ENCODE peak calls at places on chromosomes 4 and X, in six cellular contexts. T is GM12878, D is K562, W is H1, S is HCT116, Q is HepG2. G is an unnamed sample.

GRCh38 chr4:177005801-177006230 is 213.1 kb upstream of the VEGFC start:
- DNase-seq in Q (no peak), S (no peak), D (no peak), W (no peak), T (no peak), G (no peak)

GRCh38 chrX:15299945-15300851 is 15.2 kb downstream of the ASB11 start:
- DNase-seq in D (peak), T (no peak), W (no peak), S (no peak), Q (peak), G (no peak)

GRCh38 chrX:2500681-2501151 is at the start of the genes DHRSX and ZBED1:
- DNase-seq in W (no peak), T (no peak), D (peak), Q (no peak), S (no peak), G (no peak)

GRCh38 chr4:23368081-23368697 is 521.7 kb downstream of the PPARGC1A start:
- DNase-seq in S (no peak), T (no peak), D (peak), Q (peak), W (peak), G (no peak)

GRCh38 chr4:4666187-4666586 is 124.3 kb upstream of the STX18 start:
- DNase-seq in Q (no peak), W (no peak), D (no peak), T (no peak), S (no peak), G (no peak)

GRCh38 chr4:4854649-4855292 is 4.7 kb upstream of the MSX1 start:
- DNase-seq in D (no peak), T (no peak), W (no peak), Q (no peak), S (no peak), G (no peak)

GRCh38 chr4:60724623-60725022 is 475.5 kb upstream of the ADGRL3 start:
- DNase-seq in S (no peak), D (no peak), T (no peak), Q (no peak), W (no peak), G (no peak)

GRCh38 chr4:92387459-92388069 is 83.8 kb downstream of the GRID2 start:
- DNase-seq in D (peak), T (peak), S (peak), Q (peak), W (peak), G (peak)

GRCh38 chr4:187357861-187358260 is 634.2 kb upstream of the FAT1 start:
- DNase-seq in W (no peak), D (no peak), T (no peak), Q (no peak), S (no peak), G (no peak)

GRCh38 chr4:100421356-100421978 is 96.4 kb downstream of the EMCN start:
- DNase-seq in D (no peak), W (no peak), Q (peak), S (peak), T (no peak), G (no peak)

GRCh38 chr4:90226734-90227133 is 99.5 kb downstream of the CCSER1 start:
- DNase-seq in W (no peak), S (no peak), D (no peak), T (no peak), Q (no peak), G (no peak)

GRCh38 chrX:19758536-19758935 is 128.9 kb downstream of the SH3KBP1 start:
- DNase-seq in T (no peak), D (no peak), Q (peak), W (no peak), S (no peak), G (no peak)

GRCh38 chr4:3724319-3725231 is 41.6 kb upstream of the ADRA2C start:
- DNase-seq in D (no peak), Q (no peak), W (no peak), T (no peak), S (no peak), G (no peak)

GRCh38 chrX:151700581-151700980 is 5.3 kb downstream of the PRRG3 start:
- DNase-seq in D (no peak), T (no peak), Q (no peak), W (no peak), S (no peak), G (no peak)

GRCh38 chr4:77852892-77853495 is 9.6 kb upstream of the MRPL1 start:
- DNase-seq in W (no peak), Q (no peak), T (peak), S (no peak), D (no peak), G (no peak)

GRCh38 chr4:8099981-8100464 is 58.6 kb downstream of the ABLIM2 start:
- DNase-seq in Q (no peak), S (no peak), T (no peak), D (no peak), W (no peak), G (no peak)

GRCh38 chr4:76611611-76612010 is 176.6 kb downstream of the SHROOM3 start:
- DNase-seq in T (no peak), Q (no peak), D (no peak), W (no peak), S (no peak), G (no peak)

GRCh38 chr4:3406021-3406420 is 35.7 kb upstream of the HGFAC start:
- DNase-seq in T (no peak), S (no peak), W (no peak), D (no peak), Q (no peak), G (no peak)

GRCh38 chr4:146443525-146443924 is 78.2 kb downstream of the SLC10A7 start:
- DNase-seq in Q (no peak), T (no peak), D (no peak), S (no peak), W (no peak), G (no peak)

GRCh38 chr4:143286058-143286457 is 50.6 kb upstream of the GAB1 start:
- DNase-seq in S (no peak), W (no peak), Q (no peak), D (no peak), T (no peak), G (no peak)

GRCh38 chr4:143286733-143287570 is 49.7 kb upstream of the GAB1 start:
- DNase-seq in S (no peak), D (no peak), Q (no peak), W (no peak), T (no peak), G (no peak)

GRCh38 chr4:143282170-143282760 is 54.4 kb upstream of the GAB1 start:
- DNase-seq in Q (no peak), T (no peak), W (no peak), S (no peak), D (no peak), G (no peak)

GRCh38 chr4:143287571-143287923 is 49.1 kb upstream of the GAB1 start:
- DNase-seq in S (no peak), W (no peak), D (no peak), T (no peak), Q (no peak), G (no peak)

GRCh38 chr4:143281507-143282169 is 55.0 kb upstream of the GAB1 start:
- DNase-seq in W (no peak), T (no peak), S (no peak), D (no peak), Q (no peak), G (no peak)
- TF ChIP-seq ZNF274 in W (no peak), T (no peak), S (no peak), D (no peak), Q (no peak), G (no peak)

GRCh38 chrX:44903107-44903506 is 30.1 kb downstream of the KDM6A start:
- DNase-seq in D (peak), Q (peak), W (no peak), S (peak), T (no peak), G (no peak)
- TF ChIP-seq ZNF274 in D (no peak), Q (no peak), W (no peak), S (no peak), T (no peak), G (no peak)

DNA sequence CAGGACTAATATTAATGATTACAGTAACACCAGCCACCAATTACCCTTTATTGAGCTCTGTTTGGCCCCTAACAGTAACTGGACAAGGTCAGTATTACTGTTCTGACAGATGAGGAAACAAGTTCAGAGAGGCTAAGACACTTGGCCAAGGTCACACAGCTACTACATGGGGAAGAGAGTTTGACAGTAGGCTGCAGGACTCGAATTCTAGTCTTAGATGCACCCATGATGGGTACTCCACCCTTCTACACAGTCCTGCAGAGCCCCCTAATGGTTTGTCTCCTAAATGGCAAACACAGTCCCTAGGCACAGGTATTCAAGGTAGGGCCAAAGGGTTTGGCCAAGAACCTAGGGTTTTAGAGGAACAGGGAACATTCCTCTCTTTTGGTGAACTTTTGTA is 93.9 kb downstream of the NSUN7 start:
- DNase-seq in Q (no peak), D (no peak), W (no peak), S (no peak), T (no peak), G (no peak)
- TF ChIP-seq ZNF274 in Q (no peak), D (no peak), W (no peak), S (no peak), T (no peak), G (no peak)

GRCh38 chrX:9273744-9274143 is 191.1 kb upstream of the TBL1X start:
- DNase-seq in W (no peak), S (no peak), Q (no peak), D (no peak), T (no peak), G (no peak)

GRCh38 chrX:9267415-9267814 is 197.4 kb upstream of the TBL1X start:
- DNase-seq in D (no peak), T (no peak), S (no peak), W (no peak), Q (peak), G (no peak)

GRCh38 chrX:9269134-9269533 is 195.7 kb upstream of the TBL1X start:
- DNase-seq in W (no peak), Q (peak), S (no peak), D (no peak), T (no peak), G (no peak)

DNA sequence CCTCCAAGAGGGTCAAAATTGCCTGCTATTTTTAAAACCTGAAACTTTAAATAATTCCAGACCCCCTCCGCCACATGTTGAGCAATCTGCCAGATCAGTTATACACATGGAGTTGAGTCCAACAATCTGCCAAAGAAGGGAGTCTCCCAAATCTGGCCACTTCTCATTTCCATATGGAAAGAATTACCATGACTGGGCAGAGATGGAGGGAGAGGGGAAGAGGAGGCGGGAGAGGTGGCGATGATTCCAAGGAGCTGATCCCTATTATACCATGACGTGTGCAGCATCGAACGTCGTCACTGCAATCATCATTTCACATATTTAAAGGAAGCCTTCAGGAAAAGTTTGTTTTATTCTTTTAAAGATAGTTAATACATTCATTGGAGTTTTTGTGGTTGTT is 192.7 kb upstream of the TBL1X start:
- DNase-seq in D (no peak), W (no peak), T (no peak), Q (no peak), S (no peak), G (no peak)
- TF ChIP-seq ZNF274 in D (no peak), W (no peak), T (no peak), Q (no peak), S (no peak), G (no peak)

GRCh38 chrX:134803551-134804183 is 145.4 kb upstream of the PLAC1 start:
- DNase-seq in S (no peak), T (no peak), W (no peak), D (peak), Q (peak), G (no peak)
- TF ChIP-seq ZNF274 in S (no peak), T (no peak), W (no peak), D (no peak), Q (no peak), G (no peak)

GRCh38 chr4:169620846-169621228 is 459 bp downstream of the CLCN3 start:
- DNase-seq in Q (peak), D (no peak), T (no peak), S (no peak), W (no peak), G (no peak)
- TF ChIP-seq ZNF274 in Q (no peak), D (no peak), T (no peak), S (no peak), W (no peak), G (no peak)

GRCh38 chr4:42018451-42018850 is 28.1 kb downstream of the SLC30A9 start:
- DNase-seq in Q (no peak), D (no peak), W (no peak), S (no peak), T (no peak), G (no peak)

DNA sequence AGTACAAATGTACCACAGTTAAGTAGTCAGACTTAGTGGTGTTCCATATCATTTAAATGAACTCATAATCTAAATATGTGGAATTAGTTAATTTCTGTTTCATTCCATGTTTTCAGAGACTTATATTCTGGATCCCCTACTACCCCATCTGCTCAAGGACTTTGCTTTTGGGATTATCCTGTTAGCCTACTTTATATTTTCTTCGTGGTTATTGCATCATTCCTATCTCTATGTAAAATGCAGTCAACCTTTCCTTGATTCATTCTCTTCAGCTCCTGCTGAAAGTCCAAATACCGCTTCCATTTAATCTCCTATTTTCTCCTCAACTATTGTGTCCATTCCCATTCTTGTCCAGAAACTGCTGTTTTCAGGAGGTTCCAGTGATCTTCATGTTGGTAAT is 25.1 kb downstream of the SLC30A9 start:
- DNase-seq in T (no peak), Q (no peak), W (no peak), S (no peak), D (no peak), G (no peak)
- TF ChIP-seq ZNF274 in T (no peak), Q (no peak), W (no peak), S (no peak), D (no peak), G (no peak)

DNA sequence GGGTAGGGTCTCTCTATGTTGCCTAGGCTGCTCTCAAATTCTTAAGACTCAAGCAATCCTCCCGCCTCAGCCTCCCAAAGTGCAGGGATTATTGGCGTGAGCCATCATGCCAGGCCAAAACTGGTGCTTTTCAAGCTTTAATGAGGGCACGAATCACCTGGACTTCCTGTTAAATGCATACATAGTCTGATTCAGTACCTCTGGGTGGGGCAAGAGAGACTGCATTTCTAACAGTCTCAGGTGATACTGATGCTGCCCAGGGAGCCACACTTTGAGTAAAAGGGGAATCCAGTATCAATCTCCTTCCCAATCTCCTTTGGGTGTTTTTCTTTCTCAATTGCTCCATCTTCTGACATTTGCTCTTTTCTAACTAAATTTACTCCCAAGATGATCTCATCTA is 96.5 kb downstream of the SH3RF1 start:
- DNase-seq in D (no peak), W (no peak), T (no peak), Q (no peak), S (peak), G (no peak)
- TF ChIP-seq ZNF274 in D (no peak), W (no peak), T (no peak), Q (no peak), S (no peak), G (no peak)

GRCh38 chrX:23478056-23478455 is 143.4 kb downstream of the PTCHD1 start:
- DNase-seq in T (no peak), S (no peak), Q (no peak), D (no peak), W (no peak), G (no peak)
- TF ChIP-seq ZNF274 in T (no peak), S (no peak), Q (no peak), D (no peak), W (no peak), G (no peak)